ENCODE peak calls at places on chromosomes 2 and 18, in ten cellular contexts. Q is stomach, X is GM23338, F is spleen, P is breast epithelium, G is K562, T is H1, S is GM12891, U is HepG2, K is HCT116. M is an unnamed sample.

GRCh38 chr18:79489900-79490592 is 94.3 kb downstream of the NFATC1 start:
- DNase-seq in Q (no peak), X (no peak), F (peak), P (no peak), G (no peak), T (no peak), S (no peak), U (no peak), K (no peak), M (peak)

GRCh38 chr18:74976331-74976909 is 232.5 kb downstream of the PTGR3 start:
- DNase-seq in Q (no peak), X (no peak), F (no peak), P (no peak), G (no peak), T (no peak), S (no peak), U (peak), K (no peak), M (no peak)

GRCh38 chr18:57664600-57665165 is 43.0 kb upstream of the NARS1 start:
- DNase-seq in Q (no peak), X (no peak), F (no peak), P (no peak), G (no peak), T (no peak), S (no peak), U (no peak), K (no peak), M (no peak)

GRCh38 chr2:239767016-239767905 is 257.9 kb downstream of the NDUFA10 start:
- DNase-seq in Q (no peak), X (no peak), F (peak), P (no peak), G (no peak), T (no peak), S (no peak), U (no peak), K (no peak), M (peak)

GRCh38 chr2:68716948-68717661 is 17.5 kb upstream of the ARHGAP25 start:
- DNase-seq in Q (no peak), X (no peak), F (no peak), P (no peak), G (no peak), T (no peak), S (no peak), U (no peak), K (no peak), M (no peak)

GRCh38 chr2:38581193-38582147 is 21.3 kb downstream of the HNRNPLL start:
- DNase-seq in Q (no peak), X (peak), F (no peak), P (no peak), G (peak), T (no peak), S (no peak), U (peak), K (peak), M (no peak)

GRCh38 chr2:234792566-234792965 is 159.3 kb upstream of the SH3BP4 start:
- DNase-seq in Q (no peak), X (peak), F (no peak), P (no peak), G (no peak), T (no peak), S (no peak), U (no peak), K (no peak), M (no peak)

GRCh38 chr2:133734699-133735098 is 166.4 kb upstream of the NCKAP5 start:
- DNase-seq in Q (no peak), X (no peak), F (no peak), P (no peak), G (no peak), T (no peak), S (no peak), U (no peak), K (no peak), M (no peak)

GRCh38 chr2:212052412-212053159 is 486.0 kb downstream of the ERBB4 start:
- DNase-seq in Q (no peak), X (no peak), F (no peak), P (no peak), G (no peak), T (no peak), S (no peak), U (no peak), K (no peak), M (no peak)

GRCh38 chr2:3038636-3039035 is 339.0 kb downstream of the EIPR1 start:
- DNase-seq in Q (no peak), X (no peak), F (no peak), P (no peak), G (no peak), T (no peak), S (no peak), U (no peak), K (no peak), M (no peak)

GRCh38 chr2:121608967-121609366 is 40.3 kb downstream of the CLASP1 start:
- DNase-seq in Q (no peak), X (no peak), F (no peak), P (no peak), G (no peak), T (no peak), S (no peak), U (no peak), K (no peak), M (no peak)

GRCh38 chr2:43059183-43059897 is 167.1 kb downstream of the ZFP36L2 start:
- DNase-seq in Q (no peak), X (no peak), F (peak), P (peak), G (peak), T (no peak), S (peak), U (no peak), K (no peak), M (peak)

GRCh38 chr2:209389124-209389523 is 34.7 kb upstream of the MAP2 start:
- DNase-seq in Q (no peak), X (no peak), F (no peak), P (no peak), G (no peak), T (no peak), S (no peak), U (no peak), K (no peak), M (no peak)

GRCh38 chr2:71930073-71930681 is 217.5 kb downstream of the CYP26B1 start:
- DNase-seq in Q (no peak), X (no peak), F (peak), P (no peak), G (no peak), T (no peak), S (no peak), U (no peak), K (no peak), M (no peak)

GRCh38 chr18:80253871-80254492 is 6.7 kb upstream of the PARD6G start:
- DNase-seq in Q (no peak), X (no peak), F (no peak), P (no peak), G (peak), T (no peak), S (no peak), U (no peak), K (peak), M (no peak)

GRCh38 chr18:46668694-46669093 is 11.7 kb upstream of the LOXHD1 start:
- DNase-seq in Q (no peak), X (no peak), F (no peak), P (no peak), G (no peak), T (no peak), S (no peak), U (no peak), K (no peak), M (no peak)

GRCh38 chr2:29304399-29304798 is 189.2 kb downstream of the CLIP4 start:
- DNase-seq in Q (no peak), X (no peak), F (no peak), P (no peak), G (no peak), T (no peak), S (no peak), U (no peak), K (no peak), M (no peak)

GRCh38 chr2:131154071-131154531 is 49.0 kb downstream of the PLEKHB2 start:
- DNase-seq in Q (peak), X (peak), F (peak), P (no peak), G (peak), T (no peak), S (peak), U (peak), K (peak), M (no peak)

GRCh38 chr18:8188196-8188595 is 421.0 kb upstream of the RAB12 start:
- DNase-seq in Q (no peak), X (no peak), F (no peak), P (no peak), G (no peak), T (no peak), S (no peak), U (no peak), K (no peak), M (no peak)

GRCh38 chr2:38690499-38691420 is 24.8 kb downstream of the GALM start:
- DNase-seq in Q (no peak), X (no peak), F (no peak), P (no peak), G (peak), T (no peak), S (no peak), U (peak), K (peak), M (no peak)

GRCh38 chr2:24435391-24436316 is 55.4 kb upstream of the NCOA1 start:
- DNase-seq in Q (peak), X (no peak), F (no peak), P (peak), G (no peak), T (no peak), S (no peak), U (no peak), K (no peak), M (peak)

GRCh38 chr2:42828487-42829416 is 36.4 kb upstream of the HAAO start:
- DNase-seq in Q (peak), X (peak), F (peak), P (peak), G (peak), T (peak), S (peak), U (peak), K (peak), M (peak)

GRCh38 chr18:39571511-39571910 is 2005.9 kb upstream of the CELF4 start:
- DNase-seq in Q (no peak), X (peak), F (no peak), P (no peak), G (peak), T (no peak), S (no peak), U (peak), K (no peak), M (no peak)

GRCh38 chr18:47032945-47033344 is 2.5 kb downstream of the ELOA2 start:
- DNase-seq in Q (no peak), X (no peak), F (peak), P (no peak), G (no peak), T (no peak), S (no peak), U (no peak), K (no peak), M (no peak)

GRCh38 chr2:68052717-68053422 is 9.9 kb downstream of the C1D start:
- DNase-seq in Q (no peak), X (no peak), F (no peak), P (no peak), G (no peak), T (no peak), S (no peak), U (no peak), K (no peak), M (no peak)

GRCh38 chr2:101818531-101819451 is 121.3 kb downstream of the MAP4K4 start:
- DNase-seq in Q (no peak), X (peak), F (no peak), P (no peak), G (no peak), T (no peak), S (no peak), U (peak), K (no peak), M (no peak)

GRCh38 chr2:23327897-23328296 is 57.1 kb upstream of the KLHL29 start:
- DNase-seq in Q (no peak), X (no peak), F (no peak), P (no peak), G (no peak), T (no peak), S (no peak), U (no peak), K (no peak), M (no peak)

GRCh38 chr18:3345452-3345851 is 83.5 kb downstream of the MYL12B start:
- DNase-seq in Q (no peak), X (no peak), F (no peak), P (no peak), G (no peak), T (no peak), S (no peak), U (no peak), K (no peak), M (no peak)

GRCh38 chr18:28065031-28065792 is 111.7 kb downstream of the CDH2 start:
- DNase-seq in Q (no peak), X (no peak), F (no peak), P (no peak), G (no peak), T (no peak), S (no peak), U (peak), K (no peak), M (no peak)

GRCh38 chr18:4639628-4640310 is 184.7 kb upstream of the DLGAP1 start:
- DNase-seq in Q (no peak), X (no peak), F (no peak), P (no peak), G (no peak), T (no peak), S (no peak), U (no peak), K (no peak), M (no peak)

GRCh38 chr18:60235164-60235563 is 137.4 kb downstream of the MC4R start:
- DNase-seq in Q (no peak), X (peak), F (no peak), P (no peak), G (no peak), T (no peak), S (no peak), U (no peak), K (no peak), M (no peak)

GRCh38 chr2:108200569-108200968 is 39.2 kb upstream of the SULT1C3 start:
- DNase-seq in Q (no peak), X (no peak), F (no peak), P (no peak), G (no peak), T (no peak), S (no peak), U (peak), K (no peak), M (no peak)

GRCh38 chr2:8656160-8656641 is 25.7 kb upstream of the ID2 start:
- DNase-seq in Q (no peak), X (no peak), F (no peak), P (no peak), G (no peak), T (no peak), S (no peak), U (peak), K (no peak), M (no peak)

GRCh38 chr2:67340118-67341011 is 56.8 kb upstream of the ETAA1 start:
- DNase-seq in Q (no peak), X (peak), F (no peak), P (no peak), G (no peak), T (no peak), S (no peak), U (no peak), K (no peak), M (no peak)

GRCh38 chr2:99448556-99448955 is 41.3 kb downstream of the REV1 start:
- DNase-seq in Q (no peak), X (no peak), F (no peak), P (no peak), G (no peak), T (no peak), S (no peak), U (no peak), K (no peak), M (no peak)

DNA sequence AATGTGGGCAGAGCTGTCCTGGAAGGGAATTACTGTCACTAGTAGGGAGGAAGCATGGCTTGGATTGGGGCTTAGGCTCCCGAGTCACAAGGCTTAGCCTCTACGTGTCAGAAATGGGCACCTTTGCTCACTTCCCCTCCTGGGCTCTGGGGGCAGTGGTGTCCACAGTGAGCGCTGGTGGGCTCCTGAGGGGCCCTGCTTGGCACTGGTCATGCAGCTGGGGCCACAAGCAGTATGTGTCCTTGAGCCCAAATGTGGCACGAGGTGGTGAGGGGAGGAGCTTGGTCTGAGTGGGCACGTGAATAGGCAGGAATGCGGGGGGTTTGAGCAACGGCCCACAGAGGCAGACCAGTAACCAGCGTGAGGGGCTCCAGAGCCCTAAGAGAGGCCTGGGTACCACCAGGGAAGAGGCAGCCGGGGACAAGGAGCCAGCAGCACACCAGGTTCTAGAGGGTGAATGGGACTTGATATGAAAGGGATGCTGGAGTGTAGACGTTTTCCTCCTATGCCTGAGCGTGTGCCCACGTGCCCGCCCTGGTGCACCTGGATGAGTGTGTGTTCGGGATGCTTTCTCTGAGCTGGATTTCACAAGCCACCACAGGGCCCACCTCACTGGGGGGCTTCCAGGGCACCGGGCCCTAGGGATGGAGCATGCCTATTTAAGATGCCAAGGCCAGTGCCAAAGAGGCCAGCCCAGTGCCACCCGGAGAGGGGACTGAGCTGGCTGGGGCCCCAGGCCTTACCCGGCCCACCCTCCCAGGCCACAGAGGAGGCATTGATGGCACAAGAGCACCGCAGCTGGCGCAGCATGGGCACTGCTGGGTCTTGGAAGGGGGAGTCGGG is 22.8 kb upstream of the PTMA start:
- DNase-seq in Q (no peak), X (peak), F (peak), P (no peak), G (no peak), T (no peak), S (no peak), U (peak), K (no peak), M (no peak)
- TF ChIP-seq POLR2AphosphoS5 in Q (no peak), X (no peak), F (no peak), P (no peak), G (no peak), T (no peak), S (no peak), U (peak), K (no peak), M (no peak)

DNA sequence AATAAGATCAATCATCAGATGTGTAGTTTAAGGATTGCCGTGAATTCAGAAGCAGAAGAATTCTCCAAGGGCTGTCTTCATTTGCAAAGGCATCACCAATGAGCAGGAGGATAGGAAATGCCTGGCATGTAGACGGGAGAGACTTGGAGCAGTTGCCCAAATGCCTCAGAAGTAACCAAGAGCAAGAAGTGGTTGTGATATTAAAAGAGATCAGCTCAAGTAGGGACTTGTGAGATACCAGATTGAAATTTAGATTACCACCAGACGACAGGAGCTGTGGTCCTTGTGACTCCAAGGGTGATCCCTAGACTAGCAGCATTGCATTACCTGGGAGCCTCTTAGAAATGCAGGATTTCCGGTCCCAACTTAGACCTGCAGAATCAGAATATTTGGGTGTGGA is 228.6 kb upstream of the EPAS1 start:
- DNase-seq in Q (no peak), X (no peak), F (no peak), P (no peak), G (no peak), T (no peak), S (no peak), U (no peak), K (no peak), M (peak)
- TF ChIP-seq POLR2AphosphoS5 in Q (no peak), X (no peak), F (no peak), P (no peak), G (no peak), T (no peak), S (no peak), U (no peak), K (no peak), M (no peak)

DNA sequence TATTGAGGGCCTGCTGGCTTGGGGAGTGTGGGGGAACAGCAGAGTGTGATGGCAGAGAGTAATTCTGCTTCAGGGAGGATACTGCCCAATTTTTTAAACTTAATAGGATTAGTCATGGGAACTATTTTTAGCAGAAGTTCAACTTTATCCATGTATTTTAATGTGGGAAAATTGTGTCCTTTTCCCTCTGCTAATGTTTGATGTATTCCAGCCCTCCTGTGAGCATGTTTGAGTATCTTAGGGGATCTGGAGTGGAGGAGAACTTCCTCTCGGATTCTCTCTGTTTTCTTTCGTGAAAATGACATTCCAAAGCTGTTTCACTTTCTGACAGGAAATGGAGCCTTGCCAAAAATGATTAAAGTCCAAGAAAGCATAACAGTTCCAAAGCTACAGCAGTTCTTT is 418.4 kb upstream of the ZEB2 start:
- DNase-seq in Q (no peak), X (no peak), F (no peak), P (no peak), G (no peak), T (no peak), S (no peak), U (peak), K (no peak), M (no peak)
- TF ChIP-seq POLR2AphosphoS5 in Q (peak), X (no peak), F (no peak), P (no peak), G (no peak), T (no peak), S (no peak), U (no peak), K (no peak), M (peak)

DNA sequence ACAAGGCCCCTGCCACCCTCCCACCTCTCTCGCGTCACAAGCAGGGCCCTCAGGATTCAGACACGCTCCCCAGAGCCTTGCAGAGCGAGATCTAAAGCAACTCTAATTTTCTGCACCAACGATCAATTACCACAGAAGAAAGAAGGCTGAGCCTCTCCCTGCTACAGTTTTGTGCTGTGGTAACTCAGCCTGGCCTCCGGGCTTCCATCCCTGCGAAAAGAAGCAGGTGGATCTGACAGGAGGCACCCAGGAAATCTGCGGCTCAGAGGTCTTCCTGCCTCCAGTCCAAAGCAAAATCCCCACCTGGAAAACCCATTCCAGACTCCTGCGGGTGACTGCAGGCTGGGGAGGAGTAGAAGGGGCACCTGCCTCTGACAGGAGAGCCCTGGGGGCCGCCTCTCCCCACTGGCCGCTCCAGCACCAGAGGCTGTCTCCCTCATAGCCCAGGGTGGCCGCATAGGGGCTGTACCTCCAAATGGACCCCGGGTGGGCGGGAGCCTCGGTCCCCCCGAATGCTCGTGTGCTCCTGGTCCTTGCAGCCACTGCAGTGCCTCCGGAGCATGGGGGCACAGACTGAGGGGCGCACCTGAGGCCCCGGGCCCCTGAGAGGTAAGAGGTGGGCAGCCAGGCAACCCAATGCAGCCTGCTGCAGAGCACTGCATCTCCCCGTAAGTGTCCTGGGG is 31.0 kb downstream of the PXDN start:
- DNase-seq in Q (no peak), X (no peak), F (no peak), P (no peak), G (no peak), T (no peak), S (no peak), U (no peak), K (no peak), M (peak)
- TF ChIP-seq POLR2AphosphoS5 in Q (no peak), X (no peak), F (no peak), P (no peak), G (no peak), T (no peak), S (no peak), U (no peak), K (no peak), M (no peak)

M was measured in sigmoid colon.